ENCODE peak calls at places on chromosomes 7 and 10, in six cellular contexts. V, F, Z, P, R and E are unnamed samples.
A peak's percentile ranks its signal among the peaks of the same experiment; 100 is the strongest.

GRCh38 chr7:120856621-120857352 is 1.2 kb downstream of the TSPAN12 start:
- DNase-seq in V (peak; percentile 86), F (no peak), Z (no peak), P (no peak), R (no peak), E (peak; percentile 19)

GRCh38 chr7:29386196-29386765 is 177.4 kb upstream of the PRR15 start:
- DNase-seq in V (no peak), F (no peak), Z (no peak), P (no peak), R (no peak), E (no peak)

GRCh38 chr7:139594911-139595476 is 71.5 kb downstream of the CLEC2L start:
- DNase-seq in V (no peak), F (no peak), Z (no peak), P (no peak), R (no peak), E (no peak)

GRCh38 chr7:151611878-151612277 is 92.2 kb upstream of the RHEB start:
- DNase-seq in V (no peak), F (no peak), Z (no peak), P (no peak), R (no peak), E (no peak)

GRCh38 chr7:36199329-36199728 is 46.3 kb downstream of the EEPD1 start:
- DNase-seq in V (no peak), F (no peak), Z (no peak), P (no peak), R (no peak), E (no peak)

GRCh38 chr7:122629412-122629953 is 69.4 kb downstream of the RNF133 start:
- DNase-seq in V (no peak), F (no peak), Z (no peak), P (no peak), R (no peak), E (no peak)

GRCh38 chr7:80087768-80088170 is 46.9 kb upstream of the GNAI1 start:
- DNase-seq in V (no peak), F (no peak), Z (no peak), P (no peak), R (no peak), E (no peak)

GRCh38 chr10:30013684-30014246 is 45.6 kb downstream of the JCAD start:
- DNase-seq in V (no peak), F (peak; percentile 57), Z (no peak), P (no peak), R (no peak), E (no peak)

GRCh38 chr10:1121311-1121970 is 65.3 kb downstream of the WDR37 start:
- DNase-seq in V (no peak), F (no peak), Z (no peak), P (no peak), R (no peak), E (no peak)